ENCODE peak calls at places on chromosome 21, in five cellular contexts. One of them, this sample, is unnamed.

GRCh38 chr21:44603911-44604310 is 3.5 kb downstream of the KRTAP10-7 start:
- DNase-seq in AG09309: no peak
- DNase-seq in ovary: no peak
- DNase-seq in GM12865: no peak
- DNase-seq in fibroblast of lung: no peak
- DNase-seq in this sample: no peak

GRCh38 chr21:42238185-42238934 is 19.4 kb downstream of the ABCG1 start:
- DNase-seq in AG09309: no peak
- DNase-seq in ovary: no peak
- DNase-seq in GM12865: peak; percentile 63
- DNase-seq in fibroblast of lung: no peak
- DNase-seq in this sample: peak; percentile 65

GRCh38 chr21:45403825-45404725 is 890 bp upstream of the COL18A1 start:
- DNase-seq in AG09309: no peak
- DNase-seq in ovary: peak; percentile 84
- DNase-seq in GM12865: no peak
- DNase-seq in fibroblast of lung: peak; percentile 83
- DNase-seq in this sample: no peak

GRCh38 chr21:44647222-44647552 is 973 bp downstream of the KRTAP10-11 start:
- DNase-seq in AG09309: no peak
- DNase-seq in ovary: no peak
- DNase-seq in GM12865: no peak
- DNase-seq in fibroblast of lung: no peak
- DNase-seq in this sample: no peak

GRCh38 chr21:42614391-42614790 is 39.0 kb upstream of the PDE9A start:
- DNase-seq in AG09309: no peak
- DNase-seq in ovary: no peak
- DNase-seq in GM12865: no peak
- DNase-seq in fibroblast of lung: no peak
- DNase-seq in this sample: peak; percentile 72

GRCh38 chr21:41567901-41568510 is 60.0 kb upstream of the TMPRSS2 start:
- DNase-seq in AG09309: no peak
- DNase-seq in ovary: no peak
- DNase-seq in GM12865: no peak
- DNase-seq in fibroblast of lung: no peak
- DNase-seq in this sample: no peak

GRCh38 chr21:42468511-42469131 is 27.4 kb downstream of the RSPH1 start:
- DNase-seq in AG09309: no peak
- DNase-seq in ovary: no peak
- DNase-seq in GM12865: no peak
- DNase-seq in fibroblast of lung: peak; percentile 8
- DNase-seq in this sample: no peak

GRCh38 chr21:37071561-37072238 is 1.2 kb downstream of the PIGP start:
- DNase-seq in AG09309: peak; percentile 61
- DNase-seq in ovary: peak; percentile 81
- DNase-seq in GM12865: peak; percentile 24
- DNase-seq in fibroblast of lung: peak; percentile 77
- DNase-seq in this sample: peak; percentile 12

GRCh38 chr21:28018741-28019669 is 973.7 kb downstream of the LTN1 start:
- DNase-seq in AG09309: no peak
- DNase-seq in ovary: no peak
- DNase-seq in GM12865: peak; percentile 72
- DNase-seq in fibroblast of lung: no peak
- DNase-seq in this sample: no peak

GRCh38 chr21:25953196-25953595 is 217.4 kb downstream of the APP start:
- DNase-seq in AG09309: no peak
- DNase-seq in ovary: no peak
- DNase-seq in GM12865: no peak
- DNase-seq in fibroblast of lung: no peak
- DNase-seq in this sample: no peak

GRCh38 chr21:41712730-41713129 is 54.1 kb downstream of the RIPK4 start:
- DNase-seq in AG09309: no peak
- DNase-seq in ovary: no peak
- DNase-seq in GM12865: no peak
- DNase-seq in fibroblast of lung: no peak
- DNase-seq in this sample: no peak

GRCh38 chr21:43939443-43940328 is 72.4 kb upstream of the TRAPPC10 start:
- DNase-seq in AG09309: no peak
- DNase-seq in ovary: no peak
- DNase-seq in GM12865: no peak
- DNase-seq in fibroblast of lung: no peak
- DNase-seq in this sample: no peak

GRCh38 chr21:37348664-37349063 is 17.9 kb upstream of the DYRK1A start:
- DNase-seq in AG09309: no peak
- DNase-seq in ovary: no peak
- DNase-seq in GM12865: no peak
- DNase-seq in fibroblast of lung: no peak
- DNase-seq in this sample: no peak

DNA sequence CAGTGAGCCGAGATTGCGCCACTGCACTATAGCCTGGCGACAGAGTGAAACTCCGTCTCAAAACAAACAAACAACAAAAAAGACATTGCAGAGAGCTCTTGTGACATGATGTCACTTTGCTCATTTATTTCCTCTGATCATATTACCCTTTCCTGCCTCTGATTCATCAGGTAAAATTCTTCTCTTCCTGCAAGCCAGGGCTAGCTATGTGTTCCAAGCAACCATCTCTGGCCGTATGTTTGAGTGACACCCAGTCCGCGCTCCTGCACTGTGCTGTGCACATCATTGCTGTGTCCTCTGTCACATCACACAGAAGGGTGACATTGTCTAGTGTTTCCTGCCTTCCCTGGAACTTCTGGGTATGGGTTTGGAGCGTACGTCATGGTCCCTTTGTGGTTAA is 251.3 kb downstream of the PCP4 start:
- DNase-seq in AG09309: no peak
- DNase-seq in ovary: no peak
- DNase-seq in GM12865: no peak
- DNase-seq in fibroblast of lung: peak; percentile 6
- DNase-seq in this sample: no peak
- TF ChIP-seq CTCF in AG09309: no peak
- TF ChIP-seq CTCF in ovary: no peak
- TF ChIP-seq CTCF in GM12865: no peak
- TF ChIP-seq CTCF in fibroblast of lung: no peak
- TF ChIP-seq CTCF in this sample: no peak

GRCh38 chr21:16082038-16082816 is 352.4 kb downstream of the USP25 start:
- DNase-seq in AG09309: no peak
- DNase-seq in ovary: no peak
- DNase-seq in GM12865: peak; percentile 3
- DNase-seq in fibroblast of lung: no peak
- DNase-seq in this sample: no peak
- TF ChIP-seq CTCF in AG09309: peak; percentile 14
- TF ChIP-seq CTCF in ovary: peak; percentile 36
- TF ChIP-seq CTCF in GM12865: peak; percentile 18
- TF ChIP-seq CTCF in fibroblast of lung: no peak
- TF ChIP-seq CTCF in this sample: peak; percentile 57

GRCh38 chr21:33377221-33377620 is 26.0 kb upstream of the IFNGR2 start:
- DNase-seq in AG09309: no peak
- DNase-seq in ovary: no peak
- DNase-seq in GM12865: peak; percentile 55
- DNase-seq in fibroblast of lung: no peak
- DNase-seq in this sample: no peak

GRCh38 chr21:33374080-33374873 is 28.9 kb upstream of the IFNGR2 start:
- DNase-seq in AG09309: no peak
- DNase-seq in ovary: peak; percentile 53
- DNase-seq in GM12865: peak; percentile 77
- DNase-seq in fibroblast of lung: peak; percentile 56
- DNase-seq in this sample: peak; percentile 79

GRCh38 chr21:33372582-33372981 is 30.6 kb upstream of the IFNGR2 start:
- DNase-seq in AG09309: no peak
- DNase-seq in ovary: no peak
- DNase-seq in GM12865: no peak
- DNase-seq in fibroblast of lung: no peak
- DNase-seq in this sample: no peak

GRCh38 chr21:33373451-33373850 is 29.8 kb upstream of the IFNGR2 start:
- DNase-seq in AG09309: no peak
- DNase-seq in ovary: no peak
- DNase-seq in GM12865: no peak
- DNase-seq in fibroblast of lung: peak; percentile 10
- DNase-seq in this sample: no peak

DNA sequence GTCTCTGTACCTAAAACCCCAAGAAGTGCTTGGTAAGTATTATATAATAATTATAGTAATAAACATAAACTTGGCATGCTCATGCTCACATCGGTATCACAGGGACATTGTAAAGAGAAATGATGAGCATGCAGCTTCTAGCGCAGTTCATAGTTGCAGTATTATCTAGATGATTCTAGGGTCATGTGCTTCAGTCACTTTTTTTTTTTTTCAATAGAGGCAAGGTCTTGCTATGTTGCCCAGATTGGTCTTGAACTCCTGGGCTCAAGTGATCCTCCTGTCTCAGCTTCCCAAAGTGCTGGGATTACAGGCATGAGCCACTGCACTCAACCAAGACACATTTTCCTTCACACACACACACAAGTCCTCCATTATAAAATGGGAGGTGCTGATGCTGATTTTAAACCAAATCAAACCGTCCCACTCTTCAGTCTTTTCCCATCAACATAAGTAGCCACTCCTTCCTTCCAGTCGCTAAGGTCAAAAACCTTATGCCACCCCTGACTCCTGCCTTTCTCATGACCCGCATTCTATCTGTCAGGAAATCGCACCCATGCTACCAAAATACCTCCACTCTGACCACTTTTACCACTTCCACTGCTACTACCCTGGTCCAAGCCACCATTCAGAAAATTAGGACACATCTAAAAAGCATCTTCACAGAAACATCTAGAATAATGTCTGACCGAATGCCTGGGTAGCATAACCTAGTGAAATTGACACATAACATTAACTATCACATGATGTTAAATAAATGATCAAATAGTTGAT is 28.2 kb upstream of the IFNGR2 start:
- DNase-seq in AG09309: no peak
- DNase-seq in ovary: no peak
- DNase-seq in GM12865: peak; percentile 50
- DNase-seq in fibroblast of lung: no peak
- DNase-seq in this sample: no peak
- TF ChIP-seq CTCF in AG09309: no peak
- TF ChIP-seq CTCF in ovary: no peak
- TF ChIP-seq CTCF in GM12865: no peak
- TF ChIP-seq CTCF in fibroblast of lung: no peak
- TF ChIP-seq CTCF in this sample: no peak

GRCh38 chr21:35674272-35674671 is 386.1 kb downstream of the SETD4 start:
- DNase-seq in AG09309: no peak
- DNase-seq in ovary: no peak
- DNase-seq in GM12865: no peak
- DNase-seq in fibroblast of lung: no peak
- DNase-seq in this sample: no peak

GRCh38 chr21:35672313-35672712 is 388.0 kb downstream of the SETD4 start:
- DNase-seq in AG09309: no peak
- DNase-seq in ovary: no peak
- DNase-seq in GM12865: no peak
- DNase-seq in fibroblast of lung: no peak
- DNase-seq in this sample: no peak

GRCh38 chr21:35678393-35678792 is 381.9 kb downstream of the SETD4 start:
- DNase-seq in AG09309: no peak
- DNase-seq in ovary: no peak
- DNase-seq in GM12865: no peak
- DNase-seq in fibroblast of lung: no peak
- DNase-seq in this sample: no peak

GRCh38 chr21:35677298-35677841 is 383.0 kb downstream of the SETD4 start:
- DNase-seq in AG09309: no peak
- DNase-seq in ovary: no peak
- DNase-seq in GM12865: no peak
- DNase-seq in fibroblast of lung: no peak
- DNase-seq in this sample: no peak

GRCh38 chr21:35674895-35675470 is 385.3 kb downstream of the SETD4 start:
- DNase-seq in AG09309: no peak
- DNase-seq in ovary: no peak
- DNase-seq in GM12865: no peak
- DNase-seq in fibroblast of lung: peak; percentile 23
- DNase-seq in this sample: no peak
- TF ChIP-seq CTCF in AG09309: no peak
- TF ChIP-seq CTCF in ovary: no peak
- TF ChIP-seq CTCF in GM12865: no peak
- TF ChIP-seq CTCF in fibroblast of lung: no peak
- TF ChIP-seq CTCF in this sample: no peak